ENCODE peak calls at places on chromosomes 16 and 17, in eight cellular contexts. E is ELF-1, J is progenitor cell of endocrine pancreas, R is HFFc6, V is lower leg skin, Y is ACHN, M is T-helper 2 cell, H is GM18507. L is an unnamed sample.

GRCh38 chr17:50311112-50311460 is 34.8 kb upstream of the XYLT2 start:
- DNase-seq in J (no peak), V (no peak), Y (no peak), R (no peak), H (no peak), M (no peak), E (no peak), L (no peak)

GRCh38 chr16:3876160-3876559 is 4.4 kb downstream of the CREBBP start:
- DNase-seq in J (no peak), Y (no peak), V (no peak), M (no peak), R (no peak), E (no peak), H (no peak), L (no peak)

GRCh38 chr16:11029948-11030347 is 85.6 kb downstream of the CLEC16A start:
- DNase-seq in E (no peak), V (no peak), M (no peak), R (peak; percentile 23), Y (no peak), J (no peak), H (no peak), L (no peak)

GRCh38 chr17:32519769-32520701 is 33.2 kb downstream of the CDK5R1 start:
- DNase-seq in Y (no peak), V (no peak), H (no peak), E (peak; percentile 48), M (peak; percentile 12), R (no peak), J (no peak), L (peak; percentile 43)

GRCh38 chr16:85157813-85158701 is 45.8 kb upstream of the CIBAR2 start:
- DNase-seq in M (no peak), J (no peak), V (no peak), E (peak; percentile 87), H (no peak), Y (no peak), R (no peak), L (no peak)

GRCh38 chr17:41284043-41284442 is 8.5 kb downstream of the KRTAP9-7 start:
- DNase-seq in M (no peak), E (no peak), V (no peak), H (no peak), R (peak; percentile 28), Y (no peak), J (no peak), L (peak; percentile 20)

GRCh38 chr17:3970668-3971067 is 6.4 kb upstream of the ATP2A3 start:
- DNase-seq in J (no peak), M (no peak), V (no peak), R (no peak), E (no peak), H (no peak), Y (no peak), L (no peak)

GRCh38 chr16:12327971-12328726 is 351.6 kb downstream of the SNX29 start:
- DNase-seq in H (no peak), M (no peak), E (no peak), R (no peak), Y (no peak), V (no peak), J (no peak), L (no peak)

GRCh38 chr17:35052780-35053179 is 10.7 kb downstream of the RFFL start:
- DNase-seq in M (no peak), J (no peak), H (no peak), R (no peak), Y (no peak), V (no peak), E (no peak), L (no peak)

GRCh38 chr17:80941743-80942211 is 49.9 kb upstream of the CHMP6 start:
- DNase-seq in R (no peak), V (peak; percentile 33), Y (no peak), M (no peak), H (no peak), E (no peak), J (no peak), L (peak; percentile 67)

GRCh38 chr17:40932608-40933007 is 4.8 kb downstream of the KRT23 start:
- DNase-seq in M (no peak), R (no peak), Y (no peak), V (no peak), E (no peak), J (no peak), H (no peak), L (no peak)

GRCh38 chr16:83992624-83993023 is 24.6 kb downstream of the NECAB2 start:
- DNase-seq in M (no peak), H (no peak), E (no peak), R (peak; percentile 52), Y (no peak), J (no peak), V (no peak), L (peak; percentile 95)

GRCh38 chr16:55151901-55152300 is 172.1 kb upstream of the IRX6 start:
- DNase-seq in M (no peak), H (no peak), J (no peak), Y (no peak), R (no peak), V (no peak), E (no peak), L (no peak)

GRCh38 chr17:79573196-79573929 is 37.5 kb downstream of the RBFOX3 start:
- DNase-seq in V (no peak), R (no peak), H (no peak), M (no peak), J (no peak), Y (peak; percentile 11), E (peak; percentile 39), L (no peak)

GRCh38 chr16:10964039-10964890 is 19.9 kb downstream of the CLEC16A start:
- DNase-seq in V (peak; percentile 79), H (peak; percentile 51), M (peak; percentile 82), J (peak; percentile 81), Y (peak; percentile 72), E (peak; percentile 89), R (peak; percentile 80), L (peak; percentile 81)

GRCh38 chr17:32497431-32498205 is 10.8 kb downstream of the CDK5R1 start:
- DNase-seq in M (no peak), Y (peak; percentile 45), H (no peak), J (no peak), E (peak; percentile 61), R (peak; percentile 20), V (no peak), L (no peak)

GRCh38 chr16:56510544-56510943 is 9.3 kb downstream of the BBS2 start:
- DNase-seq in J (no peak), H (no peak), M (no peak), V (no peak), Y (no peak), E (no peak), R (no peak), L (no peak)

GRCh38 chr16:10972956-10973464 is 28.6 kb downstream of the CLEC16A start:
- DNase-seq in H (no peak), E (no peak), Y (no peak), M (no peak), J (no peak), R (no peak), V (no peak), L (no peak)

GRCh38 chr17:28049071-28049470 is 6.6 kb downstream of the NLK start:
- DNase-seq in R (no peak), J (no peak), E (no peak), Y (no peak), H (no peak), M (no peak), V (no peak), L (no peak)

L was measured in choroid plexus epithelial cell.